ENCODE peak calls at places on chromosomes 2 and 18, in six cellular contexts. I is IMR-90; Q is activated CD4-positive, alpha-beta T cell treated with anti-CD3 and anti-CD28 coated beads, Interleukin-2, amount 50 U/mL, for 48 hours; F is fibroblast of villous mesenchyme; P is NCI-H146; T is NCI-H524. E is an unnamed sample.

GRCh38 chr18:9696112-9696511 is 12.0 kb upstream of the RAB31 start:
- DNase-seq in I (no peak), Q (no peak), F (peak), P (no peak), T (no peak), E (no peak)

GRCh38 chr2:219448776-219449476 is 14.3 kb downstream of the SPEG start:
- DNase-seq in I (no peak), Q (no peak), F (no peak), P (no peak), T (no peak), E (no peak)

GRCh38 chr2:121479882-121480522 is 50.7 kb upstream of the RNU4ATAC start:
- DNase-seq in I (no peak), Q (no peak), F (no peak), P (peak), T (peak), E (no peak)

GRCh38 chr18:53944721-53945120 is 279.7 kb downstream of the MBD2 start:
- DNase-seq in I (no peak), Q (peak), F (no peak), P (no peak), T (no peak), E (no peak)

GRCh38 chr18:55124078-55124477 is 164.8 kb upstream of the CCDC68 start:
- DNase-seq in I (peak), Q (no peak), F (peak), P (no peak), T (no peak), E (no peak)

GRCh38 chr2:128319773-128320608 is 1.3 kb upstream of the HS6ST1 start:
- DNase-seq in I (no peak), Q (peak), F (no peak), P (no peak), T (no peak), E (no peak)

GRCh38 chr2:172931256-172931894 is 144.3 kb upstream of the MAP3K20 start:
- DNase-seq in I (peak), Q (no peak), F (peak), P (no peak), T (peak), E (no peak)

GRCh38 chr18:2981212-2981728 is 31.7 kb downstream of the LPIN2 start:
- DNase-seq in I (peak), Q (no peak), F (peak), P (no peak), T (no peak), E (peak)

GRCh38 chr2:7053650-7054262 is 136.5 kb downstream of the RNF144A start:
- DNase-seq in I (no peak), Q (no peak), F (peak), P (peak), T (peak), E (no peak)

GRCh38 chr2:23756593-23757292 is 170.2 kb downstream of the ATAD2B start:
- DNase-seq in I (no peak), Q (no peak), F (no peak), P (no peak), T (peak), E (no peak)

GRCh38 chr2:167961536-167961935 is 285.9 kb downstream of the STK39 start:
- DNase-seq in I (no peak), Q (no peak), F (no peak), P (no peak), T (no peak), E (no peak)

GRCh38 chr2:108316194-108316880 is 27.6 kb downstream of the SULT1C2 start:
- DNase-seq in I (no peak), Q (no peak), F (no peak), P (peak), T (no peak), E (no peak)

GRCh38 chr2:152036611-152037469 is 62.0 kb downstream of the CACNB4 start:
- DNase-seq in I (peak), Q (peak), F (peak), P (peak), T (peak), E (peak)

GRCh38 chr2:42371621-42372473 is 10.8 kb upstream of the COX7A2L start:
- DNase-seq in I (no peak), Q (no peak), F (peak), P (peak), T (peak), E (no peak)

E was measured in T-helper 2 cell treated with Interferon-gamma antibody and Interleukin-4, amounts not matched to agents 5 μg/mL and 100 μg/mL, for 36 hours.